ENCODE peak calls at places on chromosomes 16 and 17, in five cellular contexts. One of them, this sample, is unnamed.

GRCh38 chr16:53515259-53515658 is 12.2 kb upstream of the AKTIP start:
- DNase-seq in nucleus accumbens: no peak
- DNase-seq in GM10248: no peak
- DNase-seq in AG09309: no peak
- DNase-seq in ascending aorta: no peak
- DNase-seq in this sample: no peak

GRCh38 chr16:79269211-79269863 is 331.2 kb downstream of the MAF start:
- DNase-seq in GM10248: peak; percentile 44
- DNase-seq in nucleus accumbens: no peak
- DNase-seq in ascending aorta: no peak
- DNase-seq in AG09309: no peak
- DNase-seq in this sample: peak; percentile 37

GRCh38 chr17:2602597-2603017 is 9.2 kb downstream of the PAFAH1B1 start:
- DNase-seq in AG09309: no peak
- DNase-seq in ascending aorta: no peak
- DNase-seq in GM10248: no peak
- DNase-seq in nucleus accumbens: no peak
- DNase-seq in this sample: no peak

GRCh38 chr16:68086336-68086821 is 1.2 kb downstream of the NFATC3 start:
- DNase-seq in ascending aorta: no peak
- DNase-seq in AG09309: no peak
- DNase-seq in GM10248: no peak
- DNase-seq in nucleus accumbens: no peak
- DNase-seq in this sample: no peak

GRCh38 chr17:43003542-43004172 is 2.9 kb upstream of the IFI35 start:
- DNase-seq in GM10248: no peak
- DNase-seq in nucleus accumbens: no peak
- DNase-seq in ascending aorta: peak; percentile 80
- DNase-seq in AG09309: no peak
- DNase-seq in this sample: no peak

GRCh38 chr17:57288753-57289121 is 32.4 kb downstream of the MSI2 start:
- DNase-seq in nucleus accumbens: no peak
- DNase-seq in AG09309: no peak
- DNase-seq in GM10248: no peak
- DNase-seq in ascending aorta: no peak
- DNase-seq in this sample: no peak

GRCh38 chr17:49996495-49997255 is 1.7 kb upstream of the DLX3 start:
- DNase-seq in AG09309: no peak
- DNase-seq in ascending aorta: no peak
- DNase-seq in GM10248: peak; percentile 80
- DNase-seq in nucleus accumbens: peak; percentile 8
- DNase-seq in this sample: peak; percentile 82

GRCh38 chr16:85276741-85277140 is 164.5 kb upstream of the CIBAR2 start:
- DNase-seq in GM10248: no peak
- DNase-seq in nucleus accumbens: no peak
- DNase-seq in AG09309: no peak
- DNase-seq in ascending aorta: no peak
- DNase-seq in this sample: no peak

GRCh38 chr16:35391328-35391727 is 1931.9 kb downstream of the TP53TG3F start:
- DNase-seq in ascending aorta: no peak
- DNase-seq in nucleus accumbens: no peak
- DNase-seq in GM10248: no peak
- DNase-seq in AG09309: peak; percentile 3
- DNase-seq in this sample: no peak

GRCh38 chr17:63919311-63919723 is 678 bp upstream of the GH1 start:
- DNase-seq in ascending aorta: peak; percentile 73
- DNase-seq in GM10248: peak; percentile 85
- DNase-seq in AG09309: peak; percentile 7
- DNase-seq in nucleus accumbens: no peak
- DNase-seq in this sample: peak; percentile 83

GRCh38 chr16:11147033-11147848 is 108.8 kb downstream of the SOCS1 start:
- DNase-seq in GM10248: no peak
- DNase-seq in AG09309: no peak
- DNase-seq in nucleus accumbens: no peak
- DNase-seq in ascending aorta: no peak
- DNase-seq in this sample: no peak

GRCh38 chr16:14289692-14290340 is 218.7 kb downstream of the MRTFB start:
- DNase-seq in nucleus accumbens: no peak
- DNase-seq in ascending aorta: no peak
- DNase-seq in AG09309: no peak
- DNase-seq in GM10248: no peak
- DNase-seq in this sample: no peak

GRCh38 chr17:14525551-14526455 is 224.9 kb downstream of the HS3ST3B1 start:
- DNase-seq in nucleus accumbens: no peak
- DNase-seq in GM10248: no peak
- DNase-seq in AG09309: no peak
- DNase-seq in ascending aorta: no peak
- DNase-seq in this sample: no peak

GRCh38 chr17:51372345-51373004 is 112.1 kb downstream of the UTP18 start:
- DNase-seq in GM10248: peak; percentile 28
- DNase-seq in AG09309: peak; percentile 13
- DNase-seq in ascending aorta: peak; percentile 71
- DNase-seq in nucleus accumbens: no peak
- DNase-seq in this sample: peak; percentile 28

GRCh38 chr17:73998246-73999220 is 204.9 kb upstream of the RPL38 start:
- DNase-seq in GM10248: peak; percentile 77
- DNase-seq in ascending aorta: no peak
- DNase-seq in AG09309: no peak
- DNase-seq in nucleus accumbens: no peak
- DNase-seq in this sample: peak; percentile 56

GRCh38 chr16:785563-786535 is 2.3 kb downstream of the RPUSD1 start:
- DNase-seq in GM10248: peak; percentile 80
- DNase-seq in nucleus accumbens: no peak
- DNase-seq in ascending aorta: no peak
- DNase-seq in AG09309: peak; percentile 4
- DNase-seq in this sample: peak; percentile 65